ENCODE peak calls at places on chromosomes 6 and 20, in ten cellular contexts. F is HCT116; N is activated naive CD4-positive, alpha-beta T cell treated with anti-CD3 and anti-CD28 coated beads, Interleukin-2, amount 50 U/mL, for 72 hours; D is foreskin keratinocyte; E is mucosa of descending colon; X is left lobe of liver; R is activated T-cell treated with anti-CD3 and anti-CD28 coated beads, Interleukin-2, amount 50 U/mL, for 4 hours; J is stimulated activated naive CD8-positive, alpha-beta T cell treated with anti-CD3 and anti-CD28 coated beads, Interleukin-15, amount 100 ng/mL, for 72 hours; B is aorta; I is activated CD8-positive, alpha-beta memory T cell treated with anti-CD3 and anti-CD28 coated beads, Interleukin-2, amount 10 ng/mL, durations not matched to agents 7 days and 5 days. A is an unnamed sample.

GRCh38 chr6:46042355-46042999 is 26.8 kb upstream of the CLIC5 start:
- ATAC-seq in F (peak), N (peak), D (peak), E (peak), X (peak), R (peak), J (peak), B (peak), I (peak), A (peak)

GRCh38 chr6:152948150-152948768 is 34.6 kb downstream of the FBXO5 start:
- ATAC-seq in F (peak), N (peak), D (peak), E (peak), X (peak), R (peak), J (peak), B (peak), I (peak), A (peak)

GRCh38 chr6:103273048-103273447 is 1586.7 kb downstream of the HACE1 start:
- ATAC-seq in F (peak), N (no peak), D (no peak), E (no peak), X (peak), R (no peak), J (no peak), B (no peak), I (no peak), A (no peak)

GRCh38 chr6:158322724-158323560 is 10.7 kb downstream of the TULP4 start:
- ATAC-seq in F (peak), N (peak), D (peak), E (peak), X (peak), R (peak), J (peak), B (peak), I (peak), A (peak)

GRCh38 chr20:63475209-63475608 is 2.8 kb upstream of the KCNQ2 start:
- ATAC-seq in F (no peak), N (no peak), D (peak), E (no peak), X (peak), R (no peak), J (no peak), B (no peak), I (no peak), A (no peak)

GRCh38 chr6:57252975-57253374 is 30.9 kb upstream of the RAB23 start:
- ATAC-seq in F (no peak), N (no peak), D (no peak), E (no peak), X (no peak), R (no peak), J (no peak), B (peak), I (no peak), A (no peak)

GRCh38 chr6:106685833-106686232 is 56.5 kb downstream of the QRSL1 start:
- ATAC-seq in F (no peak), N (no peak), D (no peak), E (no peak), X (no peak), R (no peak), J (no peak), B (no peak), I (no peak), A (no peak)

GRCh38 chr6:11403035-11403601 is 134.4 kb upstream of the TMEM170B start:
- ATAC-seq in F (no peak), N (no peak), D (no peak), E (no peak), X (no peak), R (no peak), J (no peak), B (no peak), I (no peak), A (no peak)

GRCh38 chr6:12331951-12332749 is 42.0 kb downstream of the EDN1 start:
- ATAC-seq in F (no peak), N (no peak), D (no peak), E (peak), X (peak), R (no peak), J (no peak), B (no peak), I (no peak), A (no peak)

GRCh38 chr6:119193707-119194106 is 115.2 kb upstream of the FAM184A start:
- ATAC-seq in F (no peak), N (no peak), D (no peak), E (no peak), X (no peak), R (no peak), J (no peak), B (no peak), I (no peak), A (no peak)

GRCh38 chr6:144435602-144436426 is 150.7 kb downstream of the UTRN start:
- ATAC-seq in F (no peak), N (no peak), D (no peak), E (no peak), X (peak), R (no peak), J (no peak), B (no peak), I (no peak), A (no peak)

GRCh38 chr6:127302728-127303675 is 36.3 kb downstream of the RNF146 start:
- ATAC-seq in F (peak), N (no peak), D (peak), E (peak), X (peak), R (peak), J (peak), B (peak), I (peak), A (no peak)